ENCODE peak calls at places on chromosome 3, in five cellular contexts. One of them, this sample, is unnamed.

GRCh38 chr3:22981861-22982260 is 221.3 kb upstream of the UBE2E2 start:
- DNase-seq in heart left ventricle: no peak
- DNase-seq in ovary: no peak
- DNase-seq in uterus: no peak
- DNase-seq in thyroid gland: no peak
- DNase-seq in this sample: no peak

GRCh38 chr3:141234283-141234682 is 2.7 kb downstream of the PXYLP1 start:
- DNase-seq in uterus: no peak
- DNase-seq in ovary: no peak
- DNase-seq in thyroid gland: no peak
- DNase-seq in heart left ventricle: no peak
- DNase-seq in this sample: no peak

GRCh38 chr3:128424508-128425069 is 42.1 kb downstream of the DNAJB8 start:
- DNase-seq in thyroid gland: no peak
- DNase-seq in uterus: peak; percentile 69
- DNase-seq in ovary: no peak
- DNase-seq in heart left ventricle: no peak
- DNase-seq in this sample: no peak

GRCh38 chr3:184525337-184526157 is 36.0 kb upstream of the EPHB3 start:
- DNase-seq in heart left ventricle: no peak
- DNase-seq in thyroid gland: no peak
- DNase-seq in ovary: peak; percentile 27
- DNase-seq in uterus: no peak
- DNase-seq in this sample: no peak

GRCh38 chr3:114418724-114419543 is 125.1 kb downstream of the TIGIT start:
- DNase-seq in ovary: peak; percentile 12
- DNase-seq in uterus: no peak
- DNase-seq in thyroid gland: no peak
- DNase-seq in heart left ventricle: no peak
- DNase-seq in this sample: no peak

GRCh38 chr3:138974467-138974866 is 27.4 kb downstream of the FOXL2NB start:
- DNase-seq in thyroid gland: no peak
- DNase-seq in ovary: no peak
- DNase-seq in uterus: no peak
- DNase-seq in heart left ventricle: no peak
- DNase-seq in this sample: no peak

GRCh38 chr3:69326821-69327433 is 59.0 kb downstream of the FRMD4B start:
- DNase-seq in heart left ventricle: no peak
- DNase-seq in uterus: no peak
- DNase-seq in ovary: no peak
- DNase-seq in thyroid gland: no peak
- DNase-seq in this sample: no peak

GRCh38 chr3:44995142-44995770 is 19.2 kb downstream of the EXOSC7 start:
- DNase-seq in uterus: peak; percentile 49
- DNase-seq in heart left ventricle: peak; percentile 59
- DNase-seq in thyroid gland: peak; percentile 39
- DNase-seq in ovary: no peak
- DNase-seq in this sample: no peak

GRCh38 chr3:123404391-123404790 is 44.5 kb downstream of the ADCY5 start:
- DNase-seq in uterus: no peak
- DNase-seq in ovary: no peak
- DNase-seq in heart left ventricle: peak; percentile 20
- DNase-seq in thyroid gland: no peak
- DNase-seq in this sample: no peak

GRCh38 chr3:66478923-66479322 is 21.9 kb downstream of the LRIG1 start:
- DNase-seq in ovary: no peak
- DNase-seq in heart left ventricle: no peak
- DNase-seq in thyroid gland: no peak
- DNase-seq in uterus: no peak
- DNase-seq in this sample: no peak

DNA sequence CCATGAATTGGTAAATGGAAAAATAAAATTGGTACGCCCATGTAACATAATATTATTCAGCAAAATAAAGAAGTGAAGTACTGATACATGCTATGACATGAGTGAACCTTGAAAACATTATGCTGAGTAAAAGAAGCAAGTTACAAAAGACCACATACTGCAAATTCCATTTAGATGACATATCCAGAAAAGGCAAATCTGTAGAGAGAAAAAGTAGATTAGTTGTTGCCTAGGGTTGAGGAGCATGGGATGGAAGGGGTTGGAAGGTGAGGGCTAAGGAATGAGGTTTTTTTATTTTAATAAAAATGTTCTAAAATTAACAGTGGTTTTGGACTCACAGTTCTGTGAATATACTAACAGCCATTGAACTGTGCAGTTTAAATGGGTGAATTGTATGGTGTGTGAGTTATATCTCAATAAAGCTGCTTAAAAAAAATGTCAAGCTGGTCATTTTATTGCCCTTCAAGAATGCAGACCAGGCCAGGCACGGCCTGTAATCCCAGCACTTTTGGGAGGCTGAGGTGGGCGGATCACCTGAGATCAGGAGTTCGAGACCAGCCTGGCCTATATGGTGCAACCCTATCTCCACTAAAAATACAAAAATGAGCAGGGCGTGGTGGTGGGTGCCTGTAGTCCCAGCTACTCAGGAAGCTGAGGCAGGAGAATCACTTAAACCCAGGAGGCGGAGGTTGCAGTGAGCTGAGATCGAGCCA is 8.1 kb upstream of the DLG1 start:
- DNase-seq in ovary: no peak
- DNase-seq in heart left ventricle: no peak
- DNase-seq in uterus: no peak
- DNase-seq in thyroid gland: no peak
- DNase-seq in this sample: no peak
- H3K4me1 ChIP-seq in ovary: peaks cover 3% of the 10 kb centered on the region
- H3K4me1 ChIP-seq in heart left ventricle: peaks cover 23% of the 10 kb centered on the region
- H3K4me1 ChIP-seq in uterus: peaks cover 4% of the 10 kb centered on the region
- H3K4me1 ChIP-seq in thyroid gland: peaks cover 22% of the 10 kb centered on the region
- H3K4me1 ChIP-seq in this sample: no peaks in the 10 kb centered on the region

GRCh38 chr3:107596639-107597038 is 73.9 kb downstream of the BBX start:
- DNase-seq in thyroid gland: no peak
- DNase-seq in uterus: no peak
- DNase-seq in heart left ventricle: no peak
- DNase-seq in ovary: no peak
- DNase-seq in this sample: no peak

GRCh38 chr3:107600784-107601183 is 78.0 kb downstream of the BBX start:
- DNase-seq in thyroid gland: no peak
- DNase-seq in uterus: no peak
- DNase-seq in heart left ventricle: no peak
- DNase-seq in ovary: no peak
- DNase-seq in this sample: no peak

GRCh38 chr3:107594870-107595269 is 72.1 kb downstream of the BBX start:
- DNase-seq in heart left ventricle: no peak
- DNase-seq in thyroid gland: no peak
- DNase-seq in uterus: no peak
- DNase-seq in ovary: no peak
- DNase-seq in this sample: no peak

GRCh38 chr3:107599755-107600122 is 77.0 kb downstream of the BBX start:
- DNase-seq in heart left ventricle: no peak
- DNase-seq in ovary: no peak
- DNase-seq in thyroid gland: no peak
- DNase-seq in uterus: no peak
- DNase-seq in this sample: no peak

DNA sequence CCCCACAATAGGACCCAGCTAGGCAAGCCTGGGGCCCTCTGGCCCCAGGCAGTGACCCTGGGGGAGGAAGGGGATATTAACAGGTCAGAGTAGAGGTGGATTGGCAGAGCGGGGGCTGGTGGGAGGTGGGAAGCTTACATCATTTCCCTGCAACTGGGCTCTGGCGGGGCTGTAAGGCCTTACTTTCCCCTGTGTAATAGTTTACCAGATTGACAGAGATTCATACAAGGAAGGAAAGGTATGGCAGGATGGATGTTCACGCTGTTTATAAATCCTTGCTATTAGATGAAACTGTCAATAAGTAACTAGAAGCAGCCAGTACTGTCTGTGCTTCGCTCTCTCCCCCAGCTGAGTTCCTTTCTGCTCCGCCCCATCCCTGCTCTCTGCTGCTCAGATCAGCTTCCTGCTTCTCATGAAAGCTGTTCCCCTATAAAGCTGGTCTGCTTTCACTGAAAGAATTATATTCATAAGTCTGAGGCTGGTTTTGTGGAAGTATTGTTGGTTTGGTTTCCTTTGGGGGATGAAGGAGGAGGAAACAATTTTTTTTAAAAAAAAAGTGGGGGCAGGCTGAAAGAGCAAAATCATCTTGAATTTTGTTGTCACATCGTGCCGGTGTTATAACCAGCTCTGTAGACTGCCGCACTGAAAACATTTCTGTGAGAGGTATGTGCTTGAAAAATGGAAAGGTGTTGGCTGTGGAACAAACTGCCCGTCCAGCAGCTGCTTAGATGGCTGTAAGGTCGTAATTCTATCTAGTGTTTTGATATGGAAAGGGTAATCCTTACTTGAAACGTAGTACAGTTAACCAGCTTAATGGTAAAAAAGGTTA is 76.4 kb downstream of the BBX start:
- DNase-seq in uterus: peak; percentile 22
- DNase-seq in thyroid gland: peak; percentile 42
- DNase-seq in ovary: no peak
- DNase-seq in heart left ventricle: peak; percentile 56
- DNase-seq in this sample: peak; percentile 66
- TF ChIP-seq POLR2A in uterus: no peak
- TF ChIP-seq POLR2A in thyroid gland: no peak
- TF ChIP-seq POLR2A in ovary: no peak
- TF ChIP-seq POLR2A in heart left ventricle: no peak
- TF ChIP-seq POLR2A in this sample: no peak

GRCh38 chr3:70543493-70543892 is 231.1 kb upstream of the MDFIC2 start:
- DNase-seq in heart left ventricle: no peak
- DNase-seq in ovary: no peak
- DNase-seq in uterus: no peak
- DNase-seq in thyroid gland: no peak
- DNase-seq in this sample: no peak

DNA sequence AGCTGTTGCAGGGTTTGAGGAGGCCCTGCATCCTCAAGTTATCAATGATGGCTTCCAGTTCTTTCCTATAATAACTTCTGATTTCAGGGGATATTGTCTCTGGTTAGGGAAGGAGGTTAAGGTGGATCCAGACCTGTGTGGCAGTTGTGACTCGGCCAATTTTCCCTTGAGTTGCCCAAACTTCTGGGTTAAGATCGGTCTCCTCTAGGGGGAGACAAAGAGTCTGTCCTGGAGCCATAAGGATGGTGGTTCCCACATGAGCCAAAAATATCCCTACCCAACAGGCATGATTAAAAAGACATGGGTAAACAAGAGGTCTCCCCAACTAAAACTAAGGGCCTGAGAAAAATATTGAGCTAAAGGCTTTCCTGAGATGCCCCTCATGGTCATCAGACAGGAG is 227.5 kb upstream of the MDFIC2 start:
- DNase-seq in ovary: no peak
- DNase-seq in heart left ventricle: no peak
- DNase-seq in thyroid gland: no peak
- DNase-seq in uterus: no peak
- DNase-seq in this sample: no peak
- H3K27ac ChIP-seq in ovary: no peak overlapping the region
- H3K27ac ChIP-seq in heart left ventricle: no peak overlapping the region
- H3K27ac ChIP-seq in thyroid gland: no peak overlapping the region
- H3K27ac ChIP-seq in uterus: no peak overlapping the region
- H3K27ac ChIP-seq in this sample: no peak overlapping the region

DNA sequence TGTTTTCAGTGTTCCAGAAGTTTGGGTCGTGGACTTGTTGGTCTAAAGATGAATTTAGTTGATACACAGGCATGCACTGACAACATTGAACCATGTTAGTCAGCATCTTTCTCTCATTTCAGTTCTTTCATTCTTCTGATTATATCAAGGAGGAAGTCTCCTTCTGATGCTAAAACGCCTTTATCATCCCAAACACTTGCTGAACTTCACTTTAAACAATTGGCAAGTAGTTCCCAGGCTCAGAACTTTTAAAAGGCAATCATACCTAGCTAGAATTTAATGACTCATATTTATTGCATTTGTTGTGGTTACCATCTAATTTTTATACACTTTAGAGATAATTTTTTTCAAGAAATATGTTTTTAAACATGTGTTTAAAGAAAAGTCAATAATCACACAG is 15.9 kb downstream of the LMCD1 start:
- DNase-seq in uterus: no peak
- DNase-seq in ovary: no peak
- DNase-seq in heart left ventricle: no peak
- DNase-seq in thyroid gland: no peak
- DNase-seq in this sample: no peak
- H3K4me1 ChIP-seq in uterus: peaks cover 7% of the 10 kb centered on the region
- H3K4me1 ChIP-seq in ovary: peaks cover 18% of the 10 kb centered on the region
- H3K4me1 ChIP-seq in heart left ventricle: peaks cover 66% of the 10 kb centered on the region
- H3K4me1 ChIP-seq in thyroid gland: peaks cover 3% of the 10 kb centered on the region
- H3K4me1 ChIP-seq in this sample: no peaks in the 10 kb centered on the region

GRCh38 chr3:8742921-8743605 is 9.5 kb downstream of the CAV3 start:
- DNase-seq in uterus: no peak
- DNase-seq in ovary: no peak
- DNase-seq in thyroid gland: no peak
- DNase-seq in heart left ventricle: no peak
- DNase-seq in this sample: no peak

GRCh38 chr3:8749316-8749715 is 15.7 kb downstream of the CAV3 start:
- DNase-seq in heart left ventricle: no peak
- DNase-seq in ovary: no peak
- DNase-seq in uterus: no peak
- DNase-seq in thyroid gland: no peak
- DNase-seq in this sample: no peak

GRCh38 chr3:8746780-8747345 is 13.3 kb downstream of the CAV3 start:
- DNase-seq in ovary: no peak
- DNase-seq in heart left ventricle: no peak
- DNase-seq in thyroid gland: no peak
- DNase-seq in uterus: no peak
- DNase-seq in this sample: no peak

GRCh38 chr3:8743911-8744310 is 10.3 kb downstream of the CAV3 start:
- DNase-seq in uterus: no peak
- DNase-seq in ovary: no peak
- DNase-seq in thyroid gland: no peak
- DNase-seq in heart left ventricle: no peak
- DNase-seq in this sample: peak; percentile 47

DNA sequence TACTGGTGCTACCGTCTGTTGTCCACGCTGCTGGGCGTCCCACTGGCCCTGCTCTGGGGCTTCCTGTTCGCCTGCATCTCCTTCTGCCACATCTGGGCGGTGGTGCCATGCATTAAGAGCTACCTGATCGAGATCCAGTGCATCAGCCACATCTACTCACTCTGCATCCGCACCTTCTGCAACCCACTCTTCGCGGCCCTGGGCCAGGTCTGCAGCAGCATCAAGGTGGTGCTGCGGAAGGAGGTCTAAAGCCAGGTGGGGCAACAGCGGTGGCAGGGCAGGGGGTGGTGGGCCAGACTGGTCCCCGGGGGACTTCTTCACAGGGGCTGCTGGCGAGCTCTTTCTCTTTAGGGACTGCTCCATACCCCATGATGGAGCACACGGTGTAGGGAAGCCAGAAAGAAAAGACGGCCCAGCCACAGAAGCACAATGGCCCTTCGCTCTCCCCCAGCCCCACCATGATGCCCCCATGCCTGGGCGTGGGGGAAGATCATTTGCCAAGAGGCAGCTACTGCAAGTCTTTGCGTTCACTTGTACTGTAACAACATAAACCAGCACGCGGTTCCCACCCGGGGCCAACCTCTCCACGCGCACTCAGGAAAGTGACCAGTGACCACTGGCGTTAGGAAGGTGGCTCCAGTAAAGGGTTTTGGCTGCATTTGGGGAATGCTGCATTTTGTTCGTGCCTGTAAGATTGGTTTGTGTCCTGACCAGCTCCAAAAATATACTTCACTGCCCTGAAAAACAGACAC is 12.2 kb downstream of the CAV3 start:
- DNase-seq in thyroid gland: no peak
- DNase-seq in ovary: no peak
- DNase-seq in heart left ventricle: no peak
- DNase-seq in uterus: no peak
- DNase-seq in this sample: no peak
- TF ChIP-seq POLR2A in thyroid gland: no peak
- TF ChIP-seq POLR2A in ovary: no peak
- TF ChIP-seq POLR2A in heart left ventricle: no peak
- TF ChIP-seq POLR2A in uterus: no peak
- TF ChIP-seq POLR2A in this sample: no peak

This sample was measured in prostate gland.